ENCODE peak calls at places on chromosomes 7 and 10, in eight cellular contexts. W is non-pigmented ciliary epithelial cell; U is progenitor cell of endocrine pancreas; C is tibial artery; I is neural crest cell; P is activated naive CD4-positive, alpha-beta T cell treated with anti-CD3 and anti-CD28 coated beads, Interleukin-2, amount 10 ng/mL, durations not matched to agents 7 days and 5 days; H is neural progenitor cell; G is coronary artery. E is an unnamed sample.

GRCh38 chr10:66762218-66762729 is 163.6 kb upstream of the LRRTM3 start:
- DNase-seq in G (no peak), W (no peak), U (no peak), C (no peak), I (no peak), P (no peak), H (no peak), E (no peak)

GRCh38 chr7:36739351-36739750 is 15.1 kb upstream of the AOAH start:
- DNase-seq in P (no peak), G (no peak), I (no peak), U (no peak), W (no peak), C (no peak), H (no peak), E (no peak)

GRCh38 chr7:90705391-90706066 is 109.4 kb downstream of the CDK14 start:
- DNase-seq in P (no peak), G (no peak), H (no peak), U (no peak), W (no peak), C (no peak), I (no peak), E (no peak)

GRCh38 chr7:15685358-15686181 is 913 bp downstream of the MEOX2 start:
- DNase-seq in U (peak), P (no peak), I (peak), W (no peak), G (peak), H (peak), C (peak), E (peak)

GRCh38 chr7:36153571-36154097 is 580 bp downstream of the EEPD1 start:
- DNase-seq in H (no peak), I (no peak), G (peak), W (no peak), U (peak), P (peak), C (peak), E (no peak)

GRCh38 chr7:121985476-121985875 is 112.5 kb downstream of the PTPRZ1 start:
- DNase-seq in C (no peak), U (no peak), W (no peak), P (no peak), H (no peak), G (no peak), I (no peak), E (no peak)

GRCh38 chr10:72847681-72848080 is 45.9 kb upstream of the OIT3 start:
- DNase-seq in G (no peak), W (no peak), H (no peak), P (no peak), C (no peak), U (no peak), I (no peak), E (no peak)

GRCh38 chr7:94095359-94096009 is 91.3 kb upstream of the BET1 start:
- DNase-seq in P (no peak), C (no peak), W (no peak), I (no peak), G (no peak), U (no peak), H (no peak), E (no peak)

GRCh38 chr10:101695404-101695732 is 398 bp upstream of the FBXW4 start:
- DNase-seq in I (no peak), H (no peak), G (no peak), U (no peak), P (no peak), W (no peak), C (peak), E (no peak)

GRCh38 chr7:18550574-18550973 is 55.0 kb downstream of the HDAC9 start:
- DNase-seq in G (no peak), P (no peak), H (no peak), W (no peak), C (no peak), I (no peak), U (no peak), E (no peak)

GRCh38 chr7:126937196-126937595 is 315.5 kb downstream of the GRM8 start:
- DNase-seq in P (no peak), C (no peak), G (no peak), I (no peak), H (no peak), U (no peak), W (no peak), E (no peak)

GRCh38 chr10:27601519-27601918 is 97.4 kb downstream of the RAB18 start:
- DNase-seq in I (no peak), U (no peak), C (no peak), P (no peak), H (no peak), G (no peak), W (no peak), E (no peak)

E was measured in type B pancreatic cell.